ENCODE peak calls at places on chromosomes 11 and 22, in five cellular contexts. Y is GOT3; Z is H1; X is stimulated activated CD4-positive, alpha-beta T cell treated with anti-CD3 and anti-CD28 coated beads, Interleukin-2, amount 100 ng/mL, for 48 hours; R is stimulated activated CD8-positive, alpha-beta memory T cell treated with anti-CD3 and anti-CD28 coated beads, Interleukin-4, amount 100 ng/mL, for 4 hours. U is an unnamed sample.

GRCh38 chr11:112380464-112380863 is 119.8 kb upstream of the PLET1 start:
- DNase-seq in R (no peak), Z (no peak), X (no peak), Y (no peak), U (no peak)

GRCh38 chr11:79942071-79942470 is 501.2 kb upstream of the TENM4 start:
- DNase-seq in X (no peak), Z (no peak), R (no peak), Y (no peak), U (no peak)

GRCh38 chr11:36578458-36578857 is 10.7 kb downstream of the RAG1 start:
- DNase-seq in Y (no peak), R (no peak), Z (no peak), X (no peak), U (no peak)

GRCh38 chr11:91459840-91460239 is 764.8 kb upstream of the FAT3 start:
- DNase-seq in R (no peak), Y (no peak), Z (no peak), X (no peak), U (no peak)

GRCh38 chr11:65501005-65501529 is 2.2 kb downstream of the MALAT1 start:
- DNase-seq in Z (no peak), R (no peak), X (no peak), Y (no peak), U (no peak)

GRCh38 chr22:45246060-45246985 is 5.6 kb upstream of the KIAA0930 start:
- DNase-seq in Y (no peak), R (no peak), X (no peak), Z (no peak), U (no peak)

GRCh38 chr11:34155759-34156062 is 50.3 kb downstream of the NAT10 start:
- DNase-seq in Z (no peak), X (no peak), Y (no peak), R (no peak), U (no peak)

GRCh38 chr22:27948569-27948968 is 29.5 kb upstream of the PITPNB start:
- DNase-seq in Y (no peak), X (no peak), Z (no peak), R (no peak), U (no peak)

GRCh38 chr22:46984751-46985506 is 222.5 kb downstream of the TBC1D22A start:
- DNase-seq in Z (no peak), X (no peak), Y (no peak), R (no peak), U (no peak)

GRCh38 chr22:38104084-38104483 is 6.4 kb downstream of the BAIAP2L2 start:
- DNase-seq in R (no peak), Y (no peak), Z (no peak), X (no peak), U (peak)

GRCh38 chr11:116042125-116042524 is 537.9 kb upstream of the CADM1 start:
- DNase-seq in Y (no peak), Z (no peak), R (no peak), X (no peak), U (no peak)

GRCh38 chr22:23218867-23219251 is 38.5 kb downstream of the BCR start:
- DNase-seq in R (no peak), X (no peak), Z (no peak), Y (no peak), U (no peak)

GRCh38 chr11:57513911-57514537 is 1.5 kb downstream of the SLC43A1 start:
- DNase-seq in R (no peak), X (peak), Z (no peak), Y (no peak), U (no peak)

GRCh38 chr22:17712441-17712840 is 61.8 kb downstream of the BID start:
- DNase-seq in X (no peak), Y (no peak), R (no peak), Z (no peak), U (no peak)

GRCh38 chr11:126475627-126475991 is 120.1 kb downstream of the ST3GAL4 start:
- DNase-seq in Z (no peak), Y (no peak), R (no peak), X (no peak), U (no peak)

GRCh38 chr22:24112188-24112587 is 69.1 kb upstream of the SUSD2 start:
- DNase-seq in Z (no peak), X (no peak), Y (no peak), R (no peak), U (no peak)

GRCh38 chr11:115941481-115941993 is 437.3 kb upstream of the CADM1 start:
- DNase-seq in X (no peak), R (no peak), Y (peak), Z (no peak), U (no peak)

GRCh38 chr11:86592659-86593451 is 79.6 kb downstream of the ME3 start:
- DNase-seq in Y (peak), X (peak), Z (no peak), R (peak), U (peak)

GRCh38 chr22:17867160-17867785 is 93.0 kb upstream of the BID start:
- DNase-seq in R (no peak), Z (no peak), X (no peak), Y (no peak), U (peak)

GRCh38 chr11:64644348-64645242 is 53.6 kb downstream of the SLC22A12 start:
- DNase-seq in R (no peak), Z (no peak), X (no peak), Y (no peak), U (no peak)

GRCh38 chr22:35085621-35086020 is 19.7 kb downstream of the ISX start:
- DNase-seq in Z (no peak), R (no peak), Y (no peak), X (no peak), U (no peak)

GRCh38 chr11:58999291-58999680 is 60.0 kb downstream of the GLYATL1 start:
- DNase-seq in R (no peak), X (no peak), Y (no peak), Z (no peak), U (no peak)

GRCh38 chr22:35648066-35649025 is at the start of gene APOL6:
- DNase-seq in R (no peak), Z (no peak), X (peak), Y (no peak), U (peak)

GRCh38 chr22:49215840-49216239 is 611.8 kb downstream of the BRD1 start:
- DNase-seq in Z (no peak), X (no peak), Y (no peak), R (no peak), U (no peak)

GRCh38 chr11:34652191-34652958 is 31.5 kb downstream of the EHF start:
- DNase-seq in X (no peak), R (no peak), Y (no peak), Z (no peak), U (no peak)

GRCh38 chr11:73185680-73186293 is 32.3 kb upstream of the P2RY2 start:
- DNase-seq in X (no peak), R (no peak), Z (no peak), Y (peak), U (peak)

GRCh38 chr22:39901519-39902146 is 749 bp downstream of the GRAP2 start:
- DNase-seq in R (no peak), X (no peak), Y (no peak), Z (no peak), U (no peak)

GRCh38 chr22:21734540-21735197 is 925 bp downstream of the YPEL1 start:
- DNase-seq in Z (no peak), X (no peak), Y (no peak), R (no peak), U (no peak)

GRCh38 chr22:29704528-29705285 is 15.1 kb upstream of the CABP7 start:
- DNase-seq in Y (no peak), R (no peak), X (no peak), Z (no peak), U (no peak)

GRCh38 chr11:2709429-2709828 is 9.6 kb upstream of the KCNQ1OT1 start:
- DNase-seq in Y (no peak), R (no peak), X (no peak), Z (no peak), U (no peak)

GRCh38 chr11:125190549-125190948 is 26.0 kb downstream of the PKNOX2 start:
- DNase-seq in X (no peak), Y (no peak), Z (no peak), R (no peak), U (no peak)

GRCh38 chr11:116137753-116138152 is 633.5 kb upstream of the CADM1 start:
- DNase-seq in X (no peak), Z (no peak), Y (no peak), R (no peak), U (no peak)

GRCh38 chr11:86990520-86990919 is 35.3 kb upstream of the FZD4 start:
- DNase-seq in R (no peak), X (no peak), Z (peak), Y (no peak), U (no peak)

GRCh38 chr11:15159085-15159484 is 44.4 kb downstream of the INSC start:
- DNase-seq in R (no peak), Y (no peak), Z (no peak), X (no peak), U (no peak)

GRCh38 chr11:79956061-79956460 is 515.2 kb upstream of the TENM4 start:
- DNase-seq in R (no peak), Z (no peak), Y (no peak), X (no peak), U (no peak)

GRCh38 chr11:12085371-12086251 is 24.8 kb upstream of the MICAL2 start:
- DNase-seq in Z (no peak), X (no peak), R (no peak), Y (no peak), U (no peak)

GRCh38 chr11:112223125-112223524 is 3.1 kb upstream of the PTS start:
- DNase-seq in R (no peak), X (no peak), Z (no peak), Y (no peak), U (no peak)

U was measured in gastrocnemius medialis.